ENCODE peak calls at places on chromosomes 13 and 19, in four cellular contexts. One of them, this sample, is unnamed.

GRCh38 chr19:3176715-3177501 is 1.7 kb upstream of the S1PR4 start:
- DNase-seq in K562: peak
- DNase-seq in GM12878: no peak
- DNase-seq in HepG2: no peak
- DNase-seq in this sample: no peak

GRCh38 chr13:34078334-34078999 is 260.5 kb downstream of the RFC3 start:
- DNase-seq in HepG2: no peak
- DNase-seq in GM12878: no peak
- DNase-seq in K562: no peak
- DNase-seq in this sample: peak

GRCh38 chr13:34156841-34157365 is 339.0 kb downstream of the RFC3 start:
- DNase-seq in HepG2: peak
- DNase-seq in K562: no peak
- DNase-seq in GM12878: peak
- DNase-seq in this sample: no peak

GRCh38 chr19:2309734-2310362 is 1.9 kb upstream of the LINGO3 start:
- DNase-seq in HepG2: no peak
- DNase-seq in GM12878: no peak
- DNase-seq in K562: no peak
- DNase-seq in this sample: no peak

GRCh38 chr13:67101730-67102467 is 128.2 kb downstream of the PCDH9 start:
- DNase-seq in GM12878: no peak
- DNase-seq in HepG2: no peak
- DNase-seq in K562: no peak
- DNase-seq in this sample: no peak

GRCh38 chr13:44306401-44307192 is 67.0 kb upstream of the SERP2 start:
- DNase-seq in K562: no peak
- DNase-seq in GM12878: no peak
- DNase-seq in HepG2: no peak
- DNase-seq in this sample: peak

GRCh38 chr19:17671906-17672305 is 16.2 kb downstream of the UNC13A start:
- DNase-seq in K562: peak
- DNase-seq in GM12878: no peak
- DNase-seq in HepG2: peak
- DNase-seq in this sample: peak

GRCh38 chr19:55088543-55089265 is 13.0 kb downstream of the EPS8L1 start:
- DNase-seq in K562: peak
- DNase-seq in GM12878: no peak
- DNase-seq in HepG2: peak
- DNase-seq in this sample: peak

GRCh38 chr19:28608292-28608691 is 604.7 kb downstream of the UQCRFS1 start:
- DNase-seq in HepG2: no peak
- DNase-seq in K562: no peak
- DNase-seq in GM12878: no peak
- DNase-seq in this sample: no peak

GRCh38 chr13:46778879-46779278 is 18.1 kb downstream of the ESD start:
- DNase-seq in HepG2: no peak
- DNase-seq in GM12878: no peak
- DNase-seq in K562: no peak
- DNase-seq in this sample: no peak

GRCh38 chr19:46289724-46290619 is 6.9 kb upstream of the HIF3A start:
- DNase-seq in K562: no peak
- DNase-seq in GM12878: no peak
- DNase-seq in HepG2: no peak
- DNase-seq in this sample: no peak

GRCh38 chr13:77979721-77980377 is 61.2 kb upstream of the EDNRB start:
- DNase-seq in K562: no peak
- DNase-seq in GM12878: no peak
- DNase-seq in HepG2: no peak
- DNase-seq in this sample: no peak

GRCh38 chr19:1177322-1178114 is 3.5 kb upstream of the SBNO2 start:
- DNase-seq in K562: no peak
- DNase-seq in GM12878: no peak
- DNase-seq in HepG2: no peak
- DNase-seq in this sample: no peak

GRCh38 chr19:14147797-14148605 is 11.6 kb upstream of the ASF1B start:
- DNase-seq in K562: peak
- DNase-seq in GM12878: no peak
- DNase-seq in HepG2: peak
- DNase-seq in this sample: peak

GRCh38 chr19:1953037-1953436 is 12.1 kb downstream of the CSNK1G2 start:
- DNase-seq in HepG2: no peak
- DNase-seq in GM12878: no peak
- DNase-seq in K562: no peak
- DNase-seq in this sample: no peak

GRCh38 chr19:21328402-21328801 is 808 bp downstream of the ZNF708 start:
- DNase-seq in K562: no peak
- DNase-seq in HepG2: peak
- DNase-seq in GM12878: no peak
- DNase-seq in this sample: peak

DNA sequence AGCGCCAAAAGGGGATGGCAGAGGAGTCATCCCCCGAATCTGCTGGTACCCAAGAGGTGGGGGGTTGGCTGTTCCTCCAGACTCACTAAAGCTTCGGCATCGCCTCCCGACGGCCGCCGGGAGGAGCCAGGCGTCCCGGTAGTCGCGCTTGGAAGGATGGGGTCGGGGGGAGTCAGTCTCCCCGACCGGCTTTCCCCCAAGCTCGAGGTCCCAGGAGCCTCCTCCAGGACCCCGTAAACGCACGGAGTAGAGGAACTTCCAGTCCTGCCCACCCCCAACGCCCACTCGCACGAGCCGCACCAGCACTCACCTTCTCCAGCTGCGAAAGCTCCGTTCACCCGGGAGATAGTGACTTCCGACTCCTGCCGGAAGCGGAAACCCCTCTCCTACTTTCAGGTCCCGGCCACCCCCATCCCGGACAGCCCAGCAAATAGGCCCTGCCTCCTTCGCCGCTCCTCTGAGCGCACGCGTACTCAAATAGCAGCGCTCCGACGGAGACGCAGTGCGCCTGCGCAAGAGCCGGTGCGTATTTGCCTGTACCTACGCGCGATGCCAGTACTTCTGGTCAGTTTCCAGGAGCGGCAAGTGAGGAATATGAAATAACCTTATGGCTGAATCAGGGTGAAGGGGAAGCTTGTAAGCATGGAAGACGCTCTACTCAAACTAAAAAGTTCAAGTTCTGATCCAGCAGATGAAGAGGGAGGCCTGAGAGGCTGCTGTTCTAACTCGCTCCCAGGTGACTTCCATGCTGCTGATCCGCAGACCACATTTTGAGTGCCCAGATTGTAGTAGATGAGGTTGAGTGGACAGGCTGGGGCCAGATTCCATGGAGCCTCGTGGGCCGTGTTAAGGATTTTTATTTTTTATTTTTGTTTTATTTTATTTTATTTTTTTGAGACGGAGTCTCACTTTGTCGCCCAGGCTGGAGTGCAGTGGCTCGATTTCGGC is at the start of gene ELOF1:
- DNase-seq in GM12878: peak
- DNase-seq in HepG2: peak
- DNase-seq in K562: peak
- DNase-seq in this sample: peak
- TF ChIP-seq CTCF in GM12878: no peak
- TF ChIP-seq CTCF in HepG2: peak
- TF ChIP-seq CTCF in K562: no peak
- TF ChIP-seq CTCF in this sample: peak

GRCh38 chr19:4300589-4300988 is 1.6 kb downstream of the TMIGD2 start:
- DNase-seq in HepG2: no peak
- DNase-seq in K562: no peak
- DNase-seq in GM12878: no peak
- DNase-seq in this sample: no peak

GRCh38 chr19:4295972-4296771 is 6.0 kb downstream of the TMIGD2 start:
- DNase-seq in HepG2: no peak
- DNase-seq in GM12878: no peak
- DNase-seq in K562: no peak
- DNase-seq in this sample: peak

GRCh38 chr19:4301590-4302237 is 475 bp downstream of the TMIGD2 start:
- DNase-seq in HepG2: no peak
- DNase-seq in K562: no peak
- DNase-seq in GM12878: no peak
- DNase-seq in this sample: no peak

GRCh38 chr19:4298772-4299550 is 3.2 kb downstream of the TMIGD2 start:
- DNase-seq in K562: no peak
- DNase-seq in GM12878: no peak
- DNase-seq in HepG2: no peak
- DNase-seq in this sample: no peak

DNA sequence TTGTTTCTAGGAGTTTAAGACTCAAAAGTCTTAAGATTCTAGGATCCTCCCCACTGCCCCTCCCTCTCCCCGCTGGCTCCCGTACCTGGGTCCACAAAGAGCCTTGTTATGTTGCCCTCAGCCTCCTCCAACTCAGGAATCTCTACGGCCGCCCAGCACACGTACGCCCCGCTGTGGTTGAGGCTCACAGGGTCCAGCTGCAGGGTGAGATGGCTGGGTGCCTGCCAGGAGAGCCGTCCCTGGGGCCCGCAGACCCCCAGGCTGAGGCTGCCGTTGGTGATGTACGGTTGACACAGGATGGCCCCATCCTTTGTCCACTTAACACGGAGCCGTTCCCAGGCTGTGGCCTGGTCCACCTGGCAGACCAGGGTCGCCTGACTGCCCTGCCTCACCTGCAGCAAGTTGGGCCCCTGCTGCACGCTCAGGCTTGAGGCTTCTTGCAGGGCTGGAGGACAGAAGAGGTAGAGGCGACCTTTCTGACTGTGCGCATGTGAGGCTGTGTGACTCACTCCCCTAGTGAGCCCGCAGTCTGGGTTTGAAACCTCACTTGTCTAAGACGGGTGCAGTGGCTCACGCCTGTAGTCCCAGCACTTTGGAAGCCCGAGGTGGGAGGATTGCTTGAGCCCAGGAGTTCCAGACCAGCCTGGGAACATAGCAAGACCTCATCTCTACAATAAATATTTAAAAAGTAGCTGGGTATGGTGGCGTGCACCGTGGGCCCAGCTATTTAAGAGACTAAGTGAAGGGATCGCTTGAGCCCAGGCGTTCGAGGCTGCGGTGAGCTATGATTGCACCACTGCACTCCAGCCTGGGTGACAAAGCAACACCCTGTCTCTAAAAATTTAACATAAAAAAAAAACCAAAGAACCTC is 4.1 kb downstream of the TMIGD2 start:
- DNase-seq in K562: no peak
- DNase-seq in HepG2: peak
- DNase-seq in GM12878: no peak
- DNase-seq in this sample: peak
- TF ChIP-seq JUNB in K562: no peak
- TF ChIP-seq JUNB in HepG2: no peak
- TF ChIP-seq JUNB in GM12878: no peak
- TF ChIP-seq JUNB in this sample: no peak

DNA sequence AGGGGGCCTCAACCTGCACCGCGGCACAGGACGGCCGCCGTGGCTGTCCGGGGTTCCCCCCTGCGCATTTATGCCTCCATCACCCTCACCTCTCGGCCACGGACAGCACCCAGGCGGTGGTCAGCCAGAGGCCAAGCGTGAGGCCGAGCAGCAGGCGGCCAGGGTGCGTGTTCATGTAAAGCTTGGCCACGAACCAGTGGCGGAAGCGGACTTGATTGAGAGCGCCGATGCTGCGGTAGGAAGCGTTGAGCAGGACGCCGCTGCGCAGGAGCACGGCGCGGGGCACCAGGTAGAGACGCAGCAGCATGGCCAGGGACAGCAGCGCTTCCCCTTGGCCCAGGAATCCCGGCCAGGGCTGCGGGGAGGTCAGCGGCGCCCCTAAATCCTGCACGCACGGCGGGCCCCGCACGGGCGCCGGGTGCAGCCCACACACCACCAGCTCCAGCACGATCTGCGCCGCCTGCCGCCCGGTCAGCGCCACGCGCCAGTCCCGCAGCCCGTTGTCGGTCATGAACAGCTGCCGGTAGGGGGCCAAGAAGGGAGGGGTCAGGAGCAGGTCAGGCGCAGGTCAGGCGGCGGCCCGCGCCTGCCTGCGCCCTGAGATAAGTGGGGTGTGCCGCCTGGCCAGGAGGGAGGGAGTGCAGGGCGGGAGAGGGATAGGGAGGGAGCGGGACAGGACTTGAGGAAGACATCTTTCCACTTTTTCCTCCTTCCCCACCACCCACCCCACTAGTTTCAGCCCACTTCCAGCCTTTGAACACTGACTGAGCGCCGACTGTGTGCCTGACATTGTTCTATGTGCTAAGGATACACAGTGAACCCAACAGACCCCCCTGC is 6.5 kb downstream of the KCNN4 start:
- DNase-seq in HepG2: peak
- DNase-seq in K562: peak
- DNase-seq in GM12878: no peak
- DNase-seq in this sample: peak
- TF ChIP-seq POLR2AphosphoS5 in HepG2: no peak
- TF ChIP-seq POLR2AphosphoS5 in K562: peak
- TF ChIP-seq POLR2AphosphoS5 in GM12878: no peak
- TF ChIP-seq POLR2AphosphoS5 in this sample: no peak

GRCh38 chr19:33064117-33064777 is 441 bp downstream of the RHPN2 start:
- DNase-seq in GM12878: no peak
- DNase-seq in HepG2: no peak
- DNase-seq in K562: peak
- DNase-seq in this sample: peak
- TF ChIP-seq CTCF in GM12878: no peak
- TF ChIP-seq CTCF in HepG2: no peak
- TF ChIP-seq CTCF in K562: no peak
- TF ChIP-seq CTCF in this sample: no peak

DNA sequence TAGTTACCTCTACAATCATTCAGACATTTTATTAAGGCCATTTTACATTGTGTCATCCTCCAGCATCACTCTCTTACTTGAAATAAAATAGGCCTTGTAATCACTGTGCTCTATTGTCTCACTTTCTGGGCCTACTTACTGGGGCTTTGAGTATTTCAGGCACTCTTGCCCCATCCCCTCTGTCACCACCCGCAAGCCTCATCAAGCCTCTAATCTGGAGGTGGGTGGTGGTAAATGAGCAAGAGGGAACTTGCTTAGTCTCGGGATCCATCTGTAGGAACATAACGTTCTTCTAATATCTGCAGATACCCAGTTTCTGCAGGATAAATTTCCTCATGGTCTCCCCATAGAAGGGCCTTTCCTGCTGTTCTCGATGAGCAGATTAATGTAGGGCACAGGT is 19.4 kb upstream of the GPR18 start:
- DNase-seq in HepG2: no peak
- DNase-seq in GM12878: no peak
- DNase-seq in K562: no peak
- DNase-seq in this sample: no peak
- TF ChIP-seq JUNB in HepG2: no peak
- TF ChIP-seq JUNB in GM12878: no peak
- TF ChIP-seq JUNB in K562: no peak
- TF ChIP-seq JUNB in this sample: no peak

This sample was measured in GM23338.